ENCODE peak calls at places on chromosomes 6 and 20, in seven cellular contexts. H is effector memory CD4-positive, alpha-beta T cell; J is stimulated activated naive CD4-positive, alpha-beta T cell; S is transverse colon; I is ureter; G is anterior cingulate cortex; Q is aorta. A is an unnamed sample.

GRCh38 chr20:59783020-59784010 is 150.1 kb downstream of the SYCP2 start:
- DNase-seq in H (no peak), J (no peak), S (peak), I (peak), G (peak), Q (no peak), A (peak)

GRCh38 chr6:72580281-72580940 is 41.5 kb upstream of the KCNQ5 start:
- DNase-seq in H (no peak), J (no peak), S (no peak), I (no peak), G (no peak), Q (no peak), A (no peak)

GRCh38 chr6:138403324-138403800 is 661 bp upstream of the HEBP2 start:
- DNase-seq in H (peak), J (peak), S (peak), I (peak), G (peak), Q (peak), A (peak)

GRCh38 chr6:13273931-13274706 is 54.2 kb downstream of the TBC1D7 start:
- DNase-seq in H (peak), J (peak), S (peak), I (no peak), G (no peak), Q (peak), A (no peak)

GRCh38 chr20:22684763-22685443 is 100.5 kb upstream of the FOXA2 start:
- DNase-seq in H (no peak), J (no peak), S (no peak), I (no peak), G (no peak), Q (no peak), A (no peak)

GRCh38 chr6:63452117-63452516 is 120.2 kb upstream of the LOC128125822 start:
- DNase-seq in H (no peak), J (no peak), S (peak), I (no peak), G (no peak), Q (no peak), A (no peak)

GRCh38 chr6:3410385-3411360 is 46.2 kb downstream of the SLC22A23 start:
- DNase-seq in H (peak), J (peak), S (peak), I (no peak), G (peak), Q (peak), A (peak)

GRCh38 chr6:46684771-46685170 is 2.9 kb upstream of the TDRD6 start:
- DNase-seq in H (no peak), J (no peak), S (no peak), I (no peak), G (no peak), Q (no peak), A (no peak)

GRCh38 chr6:149452062-149452939 is 32.5 kb downstream of the ZC3H12D start:
- DNase-seq in H (no peak), J (no peak), S (no peak), I (no peak), G (no peak), Q (no peak), A (no peak)

GRCh38 chr6:69064226-69064625 is 429.1 kb downstream of the ADGRB3 start:
- DNase-seq in H (no peak), J (no peak), S (no peak), I (no peak), G (no peak), Q (no peak), A (no peak)

GRCh38 chr6:38542031-38542430 is 97.7 kb downstream of the BTBD9 start:
- DNase-seq in H (no peak), J (no peak), S (no peak), I (no peak), G (no peak), Q (no peak), A (no peak)

GRCh38 chr20:50475879-50476292 is 34.3 kb upstream of the PTPN1 start:
- DNase-seq in H (no peak), J (no peak), S (peak), I (no peak), G (no peak), Q (no peak), A (no peak)

GRCh38 chr6:77764364-77764763 is 111.5 kb downstream of the MEI4 start:
- DNase-seq in H (no peak), J (no peak), S (no peak), I (no peak), G (no peak), Q (no peak), A (no peak)

GRCh38 chr6:107972413-107973096 is 14.5 kb upstream of the SEC63 start:
- DNase-seq in H (no peak), J (no peak), S (no peak), I (no peak), G (no peak), Q (no peak), A (no peak)

GRCh38 chr20:7161690-7162089 is 394.2 kb downstream of the BMP2 start:
- DNase-seq in H (no peak), J (no peak), S (peak), I (no peak), G (no peak), Q (no peak), A (no peak)

GRCh38 chr6:84052883-84053241 is 19.3 kb downstream of the MRAP2 start:
- DNase-seq in H (no peak), J (no peak), S (no peak), I (no peak), G (no peak), Q (no peak), A (no peak)

GRCh38 chr20:3658708-3659491 is 4.3 kb downstream of the GFRA4 start:
- DNase-seq in H (no peak), J (no peak), S (no peak), I (no peak), G (no peak), Q (no peak), A (no peak)

GRCh38 chr20:32285621-32286334 is 8.3 kb downstream of the KIF3B start:
- DNase-seq in H (no peak), J (no peak), S (peak), I (no peak), G (no peak), Q (no peak), A (no peak)

GRCh38 chr6:54254886-54255285 is 53.4 kb upstream of the TINAG start:
- DNase-seq in H (no peak), J (no peak), S (no peak), I (no peak), G (no peak), Q (no peak), A (no peak)

GRCh38 chr6:139784222-139784769 is 409.8 kb upstream of the CITED2 start:
- DNase-seq in H (no peak), J (no peak), S (no peak), I (no peak), G (no peak), Q (no peak), A (no peak)

GRCh38 chr20:24851346-24852019 is 97.6 kb upstream of the CST7 start:
- DNase-seq in H (no peak), J (no peak), S (no peak), I (no peak), G (no peak), Q (no peak), A (no peak)

GRCh38 chr6:157537518-157537917 is 156.5 kb downstream of the ZDHHC14 start:
- DNase-seq in H (no peak), J (no peak), S (no peak), I (no peak), G (no peak), Q (no peak), A (peak)

GRCh38 chr20:433300-433975 is 25.3 kb downstream of the RBCK1 start:
- DNase-seq in H (no peak), J (no peak), S (no peak), I (no peak), G (no peak), Q (peak), A (no peak)

GRCh38 chr6:155129744-155130143 is 134.1 kb upstream of the CLDN20 start:
- DNase-seq in H (no peak), J (no peak), S (no peak), I (no peak), G (no peak), Q (no peak), A (no peak)

GRCh38 chr6:144023216-144023615 is 15.2 kb upstream of the PLAGL1 start:
- DNase-seq in H (no peak), J (no peak), S (no peak), I (no peak), G (no peak), Q (no peak), A (no peak)

GRCh38 chr6:139342957-139343750 is 31.3 kb downstream of the CITED2 start:
- DNase-seq in H (no peak), J (no peak), S (no peak), I (no peak), G (no peak), Q (no peak), A (no peak)

GRCh38 chr6:87407531-87407895 is 259 bp upstream of the CFAP206 start:
- DNase-seq in H (no peak), J (no peak), S (no peak), I (peak), G (no peak), Q (no peak), A (no peak)

GRCh38 chr20:31699801-31700728 is 22.6 kb downstream of the BCL2L1 start:
- DNase-seq in H (no peak), J (no peak), S (no peak), I (no peak), G (no peak), Q (no peak), A (no peak)

GRCh38 chr6:70956191-70956450 is 739 bp downstream of the B3GAT2 start:
- DNase-seq in H (no peak), J (no peak), S (no peak), I (no peak), G (no peak), Q (no peak), A (no peak)

A was measured in posterior cingulate gyrus.